ENCODE peak calls at places on chromosomes 5 and 9, in ten cellular contexts. L, Z, S, Q, J, C, W, O, K and D are unnamed samples.

GRCh38 chr9:96006296-96006890 is 130.9 kb downstream of the ERCC6L2 start:
- DNase-seq in Z (no peak), C (no peak), W (no peak), Q (no peak), L (no peak), J (no peak), K (no peak), O (no peak), S (no peak), D (no peak)

GRCh38 chr5:126234563-126235195 is 188.5 kb upstream of the GRAMD2B start:
- DNase-seq in J (no peak), K (peak; percentile 80), W (no peak), Z (no peak), S (peak; percentile 35), O (peak; percentile 56), L (peak; percentile 36), Q (peak; percentile 71), C (no peak), D (no peak)

GRCh38 chr5:169226904-169227303 is 74.0 kb downstream of the SLIT3 start:
- DNase-seq in W (no peak), L (no peak), C (no peak), Z (no peak), Q (no peak), S (no peak), K (peak; percentile 48), O (no peak), J (no peak), D (no peak)

GRCh38 chr5:158234323-158235158 is 375.6 kb upstream of the CLINT1 start:
- DNase-seq in W (no peak), C (no peak), O (no peak), J (no peak), L (peak; percentile 21), Z (no peak), S (peak; percentile 33), Q (peak; percentile 38), K (peak; percentile 19), D (no peak)

GRCh38 chr9:18824095-18824666 is 208.8 kb downstream of the SAXO1 start:
- DNase-seq in Z (no peak), K (peak; percentile 53), L (no peak), Q (no peak), S (no peak), W (no peak), C (no peak), J (no peak), O (no peak), D (no peak)

GRCh38 chr5:154849261-154849660 is 1.1 kb downstream of the FAXDC2 start:
- DNase-seq in O (no peak), K (no peak), Q (no peak), Z (no peak), S (no peak), J (no peak), C (no peak), L (no peak), W (no peak), D (no peak)

GRCh38 chr9:77015291-77016048 is 4.0 kb upstream of the FOXB2 start:
- DNase-seq in Q (peak; percentile 35), J (no peak), Z (no peak), C (peak; percentile 84), L (no peak), W (no peak), K (no peak), O (no peak), S (no peak), D (peak; percentile 53)

GRCh38 chr5:2751592-2752021 is at the start of gene IRX2:
- DNase-seq in W (no peak), Z (no peak), C (peak; percentile 92), Q (peak; percentile 98), K (peak; percentile 96), L (peak; percentile 57), J (no peak), S (peak; percentile 90), O (no peak), D (peak; percentile 55)

GRCh38 chr5:166786889-166787288 is 1504.6 kb upstream of the WWC1 start:
- DNase-seq in Z (no peak), C (no peak), S (no peak), K (peak; percentile 29), J (no peak), O (no peak), L (peak; percentile 18), W (no peak), Q (no peak), D (no peak)

GRCh38 chr9:37348917-37349316 is 73.6 kb upstream of the GRHPR start:
- DNase-seq in C (peak; percentile 51), K (no peak), L (no peak), Z (no peak), J (no peak), W (no peak), Q (no peak), O (no peak), S (no peak), D (no peak)

GRCh38 chr9:92482336-92482735 is at the start of gene ASPN:
- DNase-seq in K (no peak), O (peak; percentile 26), Q (no peak), C (no peak), J (no peak), W (no peak), Z (no peak), S (no peak), L (peak; percentile 81), D (no peak)

GRCh38 chr5:61496406-61497307 is 164.6 kb downstream of the ZSWIM6 start:
- DNase-seq in Z (no peak), J (no peak), C (no peak), Q (peak; percentile 82), L (no peak), O (no peak), K (peak; percentile 28), W (no peak), S (no peak), D (no peak)

GRCh38 chr9:99824378-99825157 is 2.9 kb downstream of the NR4A3 start:
- DNase-seq in C (no peak), S (no peak), J (peak; percentile 27), L (peak; percentile 32), Z (peak; percentile 30), K (peak; percentile 78), Q (peak; percentile 92), W (peak; percentile 59), O (peak; percentile 31), D (peak; percentile 91)

GRCh38 chr9:76417394-76417793 is 23.2 kb upstream of the RFK start:
- DNase-seq in Q (no peak), Z (no peak), O (no peak), K (no peak), L (no peak), W (no peak), J (no peak), S (no peak), C (no peak), D (no peak)

GRCh38 chr9:61669352-61669751 is 479.5 kb downstream of the SPATA31A7 start:
- DNase-seq in S (no peak), O (no peak), C (no peak), Z (no peak), L (no peak), Q (no peak), W (no peak), K (no peak), J (no peak), D (peak; percentile 68)

GRCh38 chr5:141149812-141150211 is at the start of gene PCDHB6:
- DNase-seq in S (no peak), Z (no peak), L (peak; percentile 11), K (peak; percentile 38), O (no peak), C (no peak), J (no peak), Q (peak; percentile 5), W (no peak), D (no peak)

GRCh38 chr9:33447404-33448158 is at the start of gene AQP3:
- DNase-seq in S (no peak), J (peak; percentile 36), O (peak; percentile 19), C (peak; percentile 50), L (peak; percentile 29), W (peak; percentile 70), Z (peak; percentile 64), K (peak; percentile 89), Q (peak; percentile 87), D (no peak)

GRCh38 chr5:6394429-6395101 is 16.2 kb upstream of the MED10 start:
- DNase-seq in Z (no peak), W (no peak), O (no peak), K (no peak), J (no peak), C (no peak), S (no peak), L (no peak), Q (no peak), D (no peak)

GRCh38 chr5:94618029-94618492 is 343 bp downstream of the KIAA0825 start:
- DNase-seq in J (no peak), W (peak; percentile 24), C (peak; percentile 0), Q (peak; percentile 58), L (peak; percentile 72), Z (peak; percentile 35), K (peak; percentile 89), S (peak; percentile 68), O (peak; percentile 70), D (peak; percentile 92)

GRCh38 chr5:15515229-15515628 is 15.2 kb downstream of the FBXL7 start:
- DNase-seq in Z (no peak), Q (no peak), J (no peak), L (no peak), W (no peak), O (no peak), K (peak; percentile 22), S (no peak), C (no peak), D (peak; percentile 42)

GRCh38 chr5:43215073-43215631 is 23.1 kb downstream of the NIM1K start:
- DNase-seq in O (peak; percentile 3), Z (no peak), J (no peak), C (no peak), Q (no peak), K (no peak), S (no peak), L (peak; percentile 55), W (no peak), D (no peak)

GRCh38 chr5:14983666-14984441 is 112.3 kb upstream of the ANKH start:
- DNase-seq in Z (no peak), W (no peak), L (no peak), C (no peak), J (no peak), O (no peak), S (no peak), K (no peak), Q (no peak), D (no peak)

GRCh38 chr5:149837680-149838269 is 106.8 kb downstream of the PDE6A start:
- DNase-seq in Z (no peak), L (peak; percentile 77), K (peak; percentile 92), C (peak; percentile 18), O (peak; percentile 70), Q (peak; percentile 88), J (no peak), W (no peak), S (peak; percentile 61), D (no peak)